ENCODE peak calls at places on chromosomes 12 and 14, in nine cellular contexts. W, Y, B, C, E, Z, L, V and X are unnamed samples. For H3K36me3, the result is how much of the 10 kb centered on the place peaks cover.

GRCh38 chr12:6829532-6830220 is 1.5 kb downstream of the P3H3 start:
- DNase-seq in C (peak), L (no peak), Y (no peak), E (no peak), Z (peak), W (no peak), B (no peak), V (peak), X (no peak)

GRCh38 chr14:68245146-68246073 is 425.8 kb downstream of the RAD51B start:
- DNase-seq in Y (no peak), L (no peak), C (no peak), V (peak), Z (no peak), B (peak), W (peak), E (peak), X (no peak)

GRCh38 chr12:1618489-1618888 is 10.5 kb upstream of the WNT5B start:
- DNase-seq in E (no peak), Y (no peak), V (no peak), C (no peak), B (no peak), W (no peak), L (no peak), Z (no peak), X (no peak)

GRCh38 chr12:16300222-16300621 is 22.7 kb upstream of the SLC15A5 start:
- DNase-seq in Z (no peak), C (no peak), Y (no peak), E (peak), W (no peak), B (no peak), L (no peak), V (peak), X (no peak)

GRCh38 chr12:3641428-3641883 is 111.5 kb downstream of the CRACR2A start:
- DNase-seq in Y (no peak), L (no peak), E (peak), W (no peak), C (no peak), V (no peak), B (peak), Z (no peak), X (no peak)

GRCh38 chr12:118397693-118398440 is 21.5 kb downstream of the SUDS3 start:
- DNase-seq in L (no peak), V (no peak), Y (no peak), W (no peak), Z (no peak), C (no peak), E (no peak), B (no peak), X (no peak)

GRCh38 chr14:103703433-103704385 is 11.5 kb downstream of the XRCC3 start:
- DNase-seq in B (no peak), E (no peak), L (no peak), C (no peak), V (no peak), Z (no peak), Y (no peak), W (no peak), X (no peak)

GRCh38 chr14:71362282-71362681 is 455.0 kb downstream of the PCNX1 start:
- DNase-seq in E (no peak), Y (no peak), W (no peak), V (peak), Z (no peak), B (no peak), L (no peak), C (no peak), X (no peak)

GRCh38 chr12:67650127-67650495 is 1.6 kb downstream of the DYRK2 start:
- DNase-seq in W (peak), L (no peak), Y (no peak), Z (no peak), E (no peak), V (peak), C (peak), B (no peak), X (no peak)

GRCh38 chr12:5580911-5581488 is 149.1 kb downstream of the NTF3 start:
- DNase-seq in Y (no peak), V (no peak), C (no peak), E (peak), W (no peak), L (no peak), Z (no peak), B (no peak), X (no peak)

GRCh38 chr12:125418902-125419564 is 353.8 kb downstream of the AACS start:
- DNase-seq in C (no peak), W (no peak), Y (no peak), E (no peak), B (no peak), Z (no peak), L (peak), V (no peak), X (no peak)

GRCh38 chr12:75670175-75670574 is 158.8 kb upstream of the KRR1 start:
- DNase-seq in B (no peak), C (no peak), E (no peak), W (no peak), Y (no peak), Z (no peak), V (no peak), L (no peak), X (no peak)

GRCh38 chr14:85536835-85537195 is 6.9 kb downstream of the FLRT2 start:
- DNase-seq in Z (no peak), E (peak), V (peak), C (no peak), L (no peak), Y (no peak), W (no peak), B (no peak), X (no peak)

GRCh38 chr14:26415618-26416123 is 182.2 kb downstream of the NOVA1 start:
- DNase-seq in L (no peak), C (no peak), V (no peak), W (peak), B (peak), E (no peak), Z (no peak), Y (peak), X (no peak)

GRCh38 chr14:103501921-103502669 is 20.5 kb downstream of the CKB start:
- DNase-seq in C (no peak), V (no peak), B (no peak), L (no peak), Z (no peak), Y (no peak), E (no peak), W (no peak), X (no peak)

GRCh38 chr14:24941719-24942118 is 108.2 kb downstream of the STXBP6 start:
- DNase-seq in V (no peak), E (no peak), Z (no peak), L (no peak), B (no peak), C (no peak), W (no peak), Y (peak), X (no peak)

GRCh38 chr12:53054112-53054878 is 4.4 kb downstream of the TNS2 start:
- DNase-seq in E (peak), C (peak), Y (peak), Z (peak), B (peak), L (peak), W (peak), V (peak), X (peak)

GRCh38 chr12:27982951-27983350 is 10.4 kb upstream of the PTHLH start:
- DNase-seq in Z (no peak), V (no peak), C (no peak), E (no peak), Y (no peak), W (no peak), B (no peak), L (no peak), X (no peak)

GRCh38 chr12:116773276-116773731 is 35.2 kb downstream of the RNFT2 start:
- DNase-seq in L (no peak), V (no peak), C (peak), W (no peak), B (no peak), Z (peak), Y (no peak), E (no peak), X (no peak)

GRCh38 chr14:64201931-64202330 is 92.2 kb downstream of the ESR2 start:
- DNase-seq in E (no peak), Z (no peak), Y (no peak), W (no peak), C (no peak), B (no peak), L (no peak), V (no peak), X (no peak)

GRCh38 chr14:89430271-89430620 is 13.2 kb upstream of the FOXN3 start:
- DNase-seq in L (no peak), Y (no peak), B (no peak), W (no peak), C (no peak), E (no peak), Z (no peak), V (no peak), X (no peak)

GRCh38 chr14:70027785-70028428 is 148.7 kb downstream of the SMOC1 start:
- DNase-seq in Z (peak), L (peak), Y (peak), W (peak), E (peak), V (peak), C (peak), B (peak), X (no peak)

GRCh38 chr12:3436496-3437060 is 54.4 kb upstream of the PRMT8 start:
- DNase-seq in B (no peak), Z (no peak), L (no peak), V (no peak), Y (peak), W (no peak), C (no peak), E (peak), X (no peak)

GRCh38 chr12:127729381-127729780 is 537.6 kb upstream of the TMEM132C start:
- DNase-seq in V (no peak), B (no peak), E (no peak), C (no peak), Y (no peak), W (no peak), L (no peak), Z (no peak), X (no peak)

GRCh38 chr14:74048291-74048690 is 29.1 kb downstream of the BBOF1 start:
- DNase-seq in Z (peak), E (no peak), W (no peak), C (peak), B (no peak), V (no peak), Y (no peak), L (no peak), X (no peak)

GRCh38 chr14:61927521-61927920 is 165.3 kb downstream of the SNAPC1 start:
- DNase-seq in Z (no peak), L (peak), C (peak), W (no peak), Y (no peak), B (no peak), E (peak), V (no peak), X (no peak)

GRCh38 chr14:103688906-103689902 is 26.0 kb downstream of the XRCC3 start:
- DNase-seq in Y (no peak), C (no peak), W (no peak), Z (no peak), V (no peak), E (peak), B (no peak), L (peak), X (no peak)

GRCh38 chr14:104937694-104938365 is 13.2 kb downstream of the PLD4 start:
- DNase-seq in C (no peak), W (no peak), V (no peak), B (no peak), L (peak), E (no peak), Y (no peak), Z (no peak), X (no peak)

GRCh38 chr14:89540009-89540829 is 123.2 kb upstream of the FOXN3 start:
- DNase-seq in Z (no peak), V (no peak), E (peak), Y (no peak), L (no peak), B (no peak), C (no peak), W (no peak), X (no peak)

GRCh38 chr14:106848330-106849121 is 1322.1 kb downstream of the TMEM121 start:
- DNase-seq in W (no peak), L (peak), Z (no peak), E (no peak), B (no peak), V (peak), C (no peak), Y (no peak), X (no peak)

GRCh38 chr12:80195143-80195726 is 95.9 kb downstream of the OTOGL start:
- DNase-seq in C (peak), W (no peak), E (peak), L (peak), Y (no peak), V (peak), B (no peak), Z (peak), X (peak)

GRCh38 chr14:89245802-89246201 is 171.2 kb downstream of the FOXN3 start:
- DNase-seq in W (no peak), L (no peak), V (no peak), Y (no peak), B (no peak), E (no peak), Z (no peak), C (no peak), X (no peak)

GRCh38 chr12:124684496-124684895 is 117.1 kb upstream of the NCOR2 start:
- DNase-seq in E (no peak), V (no peak), Z (no peak), C (no peak), B (no peak), L (no peak), Y (no peak), W (no peak), X (no peak)

GRCh38 chr12:17928708-17929366 is 161.2 kb downstream of the RERGL start:
- DNase-seq in V (peak), W (no peak), Z (peak), B (no peak), Y (no peak), C (peak), L (no peak), E (peak), X (no peak)

GRCh38 chr12:34406228-34406995 is 384.1 kb downstream of the ALG10 start:
- DNase-seq in Y (peak), W (no peak), C (no peak), E (no peak), V (no peak), L (no peak), Z (no peak), B (peak), X (no peak)

GRCh38 chr12:4285070-4285469 is 11.5 kb downstream of the CCND2 start:
- DNase-seq in B (no peak), V (no peak), Y (no peak), Z (no peak), C (no peak), L (no peak), W (no peak), E (no peak), X (no peak)

GRCh38 chr12:45615268-45615667 is 114.2 kb upstream of the ARID2 start:
- DNase-seq in E (peak), V (no peak), W (no peak), C (no peak), Z (no peak), L (no peak), Y (no peak), B (no peak), X (no peak)

GRCh38 chr14:95953111-95953724 is 76.6 kb downstream of the TUNAR start:
- DNase-seq in W (no peak), Y (no peak), B (no peak), E (no peak), Z (no peak), V (peak), C (peak), L (peak), X (peak)

GRCh38 chr14:104843442-104844305 is 21.4 kb upstream of the CEP170B start:
- DNase-seq in Z (no peak), B (no peak), E (no peak), W (no peak), L (no peak), V (peak), Y (no peak), C (peak), X (no peak)

GRCh38 chr12:108750471-108751402 is 19.4 kb upstream of the CORO1C start:
- DNase-seq in Y (no peak), Z (no peak), C (peak), W (no peak), V (peak), B (no peak), E (peak), L (no peak), X (no peak)

GRCh38 chr12:110282343-110282860 is 1.4 kb downstream of the ATP2A2 start:
- DNase-seq in W (no peak), Z (no peak), E (no peak), V (no peak), L (no peak), C (no peak), Y (no peak), B (no peak), X (no peak)

GRCh38 chr12:110281549-110282342 is 699 bp downstream of the ATP2A2 start:
- DNase-seq in Y (peak), Z (no peak), B (peak), L (peak), E (peak), V (peak), W (peak), C (no peak), X (no peak)

GRCh38 chr12:110282956-110283817 is 2.1 kb downstream of the ATP2A2 start:
- DNase-seq in C (no peak), L (peak), Z (no peak), V (no peak), E (no peak), Y (no peak), W (peak), B (no peak), X (no peak)

GRCh38 chr12:110287986-110288385 is 6.9 kb downstream of the ATP2A2 start:
- DNase-seq in Z (no peak), E (no peak), Y (no peak), V (no peak), C (no peak), B (no peak), L (no peak), W (no peak), X (no peak)

GRCh38 chr12:110284597-110284996 is 3.5 kb downstream of the ATP2A2 start:
- DNase-seq in Z (no peak), V (no peak), B (no peak), Y (no peak), E (no peak), L (no peak), W (no peak), C (no peak), X (no peak)
- H3K36me3 ChIP-seq in Z (half or more), V (half or more), B (half or more), Y (under half), E (under half), L (half or more), W (under half), C (under half), X (half or more)

GRCh38 chr12:63154560-63154959 is 3.6 kb upstream of the AVPR1A start:
- DNase-seq in B (no peak), V (no peak), E (no peak), Z (no peak), W (no peak), C (no peak), Y (no peak), L (no peak), X (no peak)
- H3K36me3 ChIP-seq in B (under half), V (under half), E (under half), Z (under half), W (under half), C (under half), Y (under half), L (under half), X (under half)

DNA sequence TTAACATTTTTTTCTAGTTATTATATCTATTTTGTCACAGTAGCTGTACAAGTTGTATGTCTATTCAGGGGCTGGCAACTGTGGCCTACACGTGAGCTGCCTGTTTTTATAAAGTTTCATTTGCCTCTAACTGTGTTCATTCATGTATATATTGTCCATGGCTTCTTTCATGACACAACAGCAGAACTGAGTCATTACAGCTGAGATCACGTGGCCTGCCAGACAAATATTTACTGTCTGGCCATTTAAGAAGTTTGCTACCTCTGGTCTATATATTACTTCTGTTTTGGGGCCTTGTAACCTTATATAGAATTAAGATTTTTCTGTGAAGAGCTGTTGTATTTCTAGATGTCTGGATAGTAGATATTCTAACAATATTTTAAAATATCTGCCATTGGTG is 37.9 kb downstream of the KIAA0586 start:
- DNase-seq in L (no peak), C (no peak), Y (no peak), E (peak), V (no peak), Z (no peak), W (no peak), B (no peak), X (no peak)
- H3K36me3 ChIP-seq in L (half or more), C (under half), Y (half or more), E (under half), V (under half), Z (under half), W (under half), B (half or more), X (under half)

GRCh38 chr12:120131116-120131515 is 14.6 kb upstream of the RAB35 start:
- DNase-seq in Y (no peak), L (no peak), Z (no peak), V (no peak), C (no peak), E (no peak), B (no peak), W (no peak), X (no peak)
- H3K36me3 ChIP-seq in Y (half or more), L (half or more), Z (half or more), V (half or more), C (under half), E (half or more), B (half or more), W (under half), X (half or more)

GRCh38 chr14:100365741-100366140 is 42.6 kb downstream of the SLC25A47 start:
- DNase-seq in L (no peak), C (no peak), E (no peak), Z (no peak), B (no peak), W (no peak), V (no peak), Y (no peak), X (no peak)
- H3K36me3 ChIP-seq in L (under half), C (under half), E (under half), Z (under half), B (half or more), W (under half), V (under half), Y (half or more), X (under half)

GRCh38 chr14:50050171-50050570 is 66.2 kb downstream of the VCPKMT start:
- DNase-seq in C (no peak), Z (no peak), L (no peak), Y (no peak), V (no peak), E (no peak), B (no peak), W (no peak), X (no peak)
- H3K36me3 ChIP-seq in C (under half), Z (under half), L (under half), Y (under half), V (under half), E (under half), B (under half), W (under half), X (under half)

DNA sequence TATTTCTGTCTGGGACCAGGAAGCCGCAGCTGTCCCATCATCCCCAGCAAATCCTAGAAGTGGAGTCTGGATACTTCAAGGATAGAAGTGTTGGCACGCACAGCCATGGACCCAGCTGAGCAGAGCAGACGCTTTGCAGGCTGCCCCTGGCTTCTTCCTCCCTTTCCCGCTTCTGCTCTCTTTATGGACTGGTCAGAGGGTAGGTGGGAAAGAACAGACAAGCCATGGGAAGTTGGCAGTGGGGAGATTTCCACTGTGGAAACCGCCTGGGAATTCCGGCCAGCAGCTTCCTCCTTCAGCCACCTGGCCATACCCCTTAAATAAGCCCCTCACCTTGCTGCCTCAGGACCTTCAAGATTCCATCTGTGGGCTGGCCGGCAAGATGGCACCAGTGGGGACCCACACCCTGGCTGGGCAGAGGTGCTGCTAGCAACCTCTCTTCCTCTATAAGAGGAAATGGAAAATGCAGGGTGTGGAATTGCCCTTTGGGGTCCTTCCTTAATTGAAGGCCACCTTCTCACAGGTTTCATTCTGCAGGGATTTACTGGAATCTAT is 20.6 kb downstream of the OTUB2 start:
- DNase-seq in L (no peak), C (no peak), Y (no peak), W (no peak), V (no peak), B (no peak), Z (no peak), E (no peak), X (no peak)
- H3K36me3 ChIP-seq in L (under half), C (under half), Y (half or more), W (under half), V (under half), B (half or more), Z (under half), E (under half), X (half or more)

GRCh38 chr12:21483531-21483930 is 17.9 kb downstream of the RECQL start:
- DNase-seq in E (no peak), L (no peak), W (no peak), C (no peak), Z (no peak), B (no peak), Y (no peak), V (no peak), X (no peak)

DNA sequence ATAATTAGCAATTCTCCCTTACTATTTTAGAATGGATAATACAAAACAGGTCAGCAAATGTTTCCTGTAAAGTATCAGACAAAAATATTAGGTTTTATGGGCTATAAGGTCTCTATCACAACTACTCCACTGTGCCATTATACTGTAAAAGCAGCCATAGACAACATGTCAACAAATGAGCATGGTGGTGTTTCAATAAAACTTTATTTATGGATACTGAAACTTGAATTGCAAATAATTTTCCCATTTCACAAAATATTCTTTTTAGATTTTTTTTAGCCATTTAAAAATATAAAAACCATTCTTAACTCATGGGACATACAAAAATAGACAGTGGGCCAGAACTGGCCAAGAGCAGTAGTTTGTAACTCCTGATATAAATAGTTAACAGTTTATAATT is 15.4 kb downstream of the RECQL start:
- DNase-seq in V (no peak), Y (no peak), W (no peak), Z (no peak), E (no peak), L (no peak), C (no peak), B (no peak), X (no peak)
- H3K36me3 ChIP-seq in V (under half), Y (half or more), W (under half), Z (under half), E (under half), L (under half), C (under half), B (half or more), X (under half)

GRCh38 chr12:57166971-57167371 is 19.6 kb upstream of the LRP1-AS start:
- DNase-seq in Z (no peak), C (no peak), W (no peak), V (no peak), B (no peak), Y (no peak), L (no peak), E (no peak), X (no peak)
- H3K36me3 ChIP-seq in Z (under half), C (under half), W (under half), V (under half), B (under half), Y (half or more), L (under half), E (under half), X (under half)